ENCODE peak calls at places on chromosomes 6 and 20, in four cellular contexts. N, O, Q and E are unnamed samples.

GRCh38 chr6:15416932-15417509 is 171.2 kb downstream of the JARID2 start:
- DNase-seq in O (no peak), Q (no peak), N (no peak), E (no peak)

GRCh38 chr6:56959938-56960337 is 5.0 kb downstream of the BEND6 start:
- DNase-seq in Q (no peak), O (no peak), N (no peak), E (no peak)

GRCh38 chr6:140711019-140711613 is 1336.7 kb upstream of the CITED2 start:
- DNase-seq in N (no peak), Q (no peak), O (no peak), E (no peak)

GRCh38 chr6:104809116-104809515 is 50.6 kb downstream of the HACE1 start:
- DNase-seq in N (no peak), O (no peak), Q (no peak), E (no peak)

GRCh38 chr6:119351005-119351394 is 1.4 kb upstream of the MAN1A1 start:
- DNase-seq in Q (peak), O (no peak), N (peak), E (no peak)

GRCh38 chr6:111242452-111242851 is 155.1 kb downstream of the SLC16A10 start:
- DNase-seq in N (no peak), Q (no peak), O (no peak), E (no peak)

GRCh38 chr6:11514672-11515071 is 22.9 kb upstream of the TMEM170B start:
- DNase-seq in Q (no peak), N (no peak), O (no peak), E (no peak)

GRCh38 chr6:112640895-112641294 is 293.8 kb downstream of the RFPL4B start:
- DNase-seq in N (no peak), O (no peak), Q (peak), E (no peak)

GRCh38 chr6:158999154-158999668 is 791 bp downstream of the RSPH3 start:
- DNase-seq in Q (no peak), O (no peak), N (peak), E (no peak)

GRCh38 chr20:24825591-24825990 is 123.5 kb upstream of the CST7 start:
- DNase-seq in O (no peak), N (no peak), Q (no peak), E (no peak)

GRCh38 chr6:121356575-121356974 is 22.3 kb upstream of the TBC1D32 start:
- DNase-seq in O (no peak), Q (no peak), N (no peak), E (no peak)

GRCh38 chr6:7240351-7240750 is 72.6 kb downstream of the SSR1 start:
- DNase-seq in N (no peak), O (no peak), Q (no peak), E (no peak)

GRCh38 chr6:161439093-161439492 is 165.2 kb upstream of the AGPAT4 start:
- DNase-seq in N (peak), O (no peak), Q (no peak), E (no peak)

GRCh38 chr6:75484535-75484934 is 9.1 kb downstream of the FILIP1 start:
- DNase-seq in N (no peak), O (no peak), Q (no peak), E (no peak)

GRCh38 chr6:35907750-35908149 is 13.1 kb downstream of the SRPK1 start:
- DNase-seq in N (no peak), O (no peak), Q (no peak), E (no peak)

GRCh38 chr6:167306401-167306998 is 15.4 kb downstream of the UNC93A start:
- DNase-seq in Q (no peak), O (no peak), N (peak), E (no peak)

GRCh38 chr6:150078788-150079187 is 9.9 kb upstream of the ULBP3 start:
- DNase-seq in O (no peak), Q (no peak), N (peak), E (no peak)

GRCh38 chr20:12928358-12928754 is 80.4 kb upstream of the SPTLC3 start:
- DNase-seq in Q (no peak), N (no peak), O (no peak), E (no peak)

GRCh38 chr6:64896939-64897338 is 810.1 kb downstream of the EYS start:
- DNase-seq in O (no peak), N (no peak), Q (no peak), E (no peak)

GRCh38 chr6:17836298-17836697 is 129.6 kb upstream of the NUP153 start:
- DNase-seq in Q (no peak), N (no peak), O (no peak), E (no peak)

GRCh38 chr6:70175770-70176169 is 127.1 kb downstream of the COL9A1 start:
- DNase-seq in N (no peak), O (no peak), Q (no peak), E (no peak)

DNA sequence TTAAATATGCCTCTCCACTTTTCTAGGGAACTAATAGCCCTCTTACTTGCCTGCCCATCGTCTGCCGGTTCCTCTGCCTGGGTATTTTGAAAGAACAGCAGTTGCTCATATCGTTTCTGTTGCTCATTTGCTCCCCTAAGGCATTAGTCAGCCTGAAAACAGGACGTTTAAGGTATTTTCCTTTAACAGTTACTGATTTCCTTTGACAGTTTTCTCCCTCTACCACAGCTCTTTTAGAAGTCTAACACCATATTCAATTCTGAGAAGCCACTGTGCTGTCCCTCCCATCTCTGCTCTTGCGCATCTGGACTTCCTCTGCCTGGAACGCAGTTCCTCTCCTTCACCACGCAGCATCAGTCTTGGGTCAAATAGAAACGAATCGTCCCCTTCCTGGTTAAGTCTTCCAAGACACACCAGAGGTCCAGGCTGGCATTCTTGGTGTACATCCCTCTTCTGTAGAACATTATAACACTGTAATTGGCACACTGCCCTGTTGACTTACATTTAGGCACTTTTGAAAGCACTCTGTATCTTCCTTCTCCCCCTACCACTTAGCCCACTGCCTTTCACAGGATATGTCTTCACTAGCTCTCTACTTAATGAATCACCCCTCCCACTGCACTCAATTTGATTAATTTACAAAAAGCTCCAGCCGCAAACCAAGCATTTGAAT is 141.0 kb upstream of the CARMIL1 start:
- DNase-seq in O (peak), Q (peak), N (peak), E (peak)
- TF ChIP-seq CTCF in O (peak), Q (peak), N (peak), E (no peak)

GRCh38 chr6:142821860-142822259 is 123.1 kb downstream of the HIVEP2 start:
- DNase-seq in Q (no peak), O (no peak), N (no peak), E (no peak)

GRCh38 chr6:142822383-142822782 is 122.6 kb downstream of the HIVEP2 start:
- DNase-seq in Q (no peak), O (no peak), N (no peak), E (no peak)

GRCh38 chr6:142823579-142823902 is 121.4 kb downstream of the HIVEP2 start:
- DNase-seq in Q (no peak), N (no peak), O (no peak), E (no peak)

GRCh38 chr6:142824491-142824890 is 120.5 kb downstream of the HIVEP2 start:
- DNase-seq in O (no peak), Q (no peak), N (no peak), E (no peak)

GRCh38 chr6:142822882-142823578 is 121.9 kb downstream of the HIVEP2 start:
- DNase-seq in Q (peak), O (no peak), N (no peak), E (no peak)
- TF ChIP-seq CTCF in Q (peak), O (no peak), N (peak), E (no peak)

DNA sequence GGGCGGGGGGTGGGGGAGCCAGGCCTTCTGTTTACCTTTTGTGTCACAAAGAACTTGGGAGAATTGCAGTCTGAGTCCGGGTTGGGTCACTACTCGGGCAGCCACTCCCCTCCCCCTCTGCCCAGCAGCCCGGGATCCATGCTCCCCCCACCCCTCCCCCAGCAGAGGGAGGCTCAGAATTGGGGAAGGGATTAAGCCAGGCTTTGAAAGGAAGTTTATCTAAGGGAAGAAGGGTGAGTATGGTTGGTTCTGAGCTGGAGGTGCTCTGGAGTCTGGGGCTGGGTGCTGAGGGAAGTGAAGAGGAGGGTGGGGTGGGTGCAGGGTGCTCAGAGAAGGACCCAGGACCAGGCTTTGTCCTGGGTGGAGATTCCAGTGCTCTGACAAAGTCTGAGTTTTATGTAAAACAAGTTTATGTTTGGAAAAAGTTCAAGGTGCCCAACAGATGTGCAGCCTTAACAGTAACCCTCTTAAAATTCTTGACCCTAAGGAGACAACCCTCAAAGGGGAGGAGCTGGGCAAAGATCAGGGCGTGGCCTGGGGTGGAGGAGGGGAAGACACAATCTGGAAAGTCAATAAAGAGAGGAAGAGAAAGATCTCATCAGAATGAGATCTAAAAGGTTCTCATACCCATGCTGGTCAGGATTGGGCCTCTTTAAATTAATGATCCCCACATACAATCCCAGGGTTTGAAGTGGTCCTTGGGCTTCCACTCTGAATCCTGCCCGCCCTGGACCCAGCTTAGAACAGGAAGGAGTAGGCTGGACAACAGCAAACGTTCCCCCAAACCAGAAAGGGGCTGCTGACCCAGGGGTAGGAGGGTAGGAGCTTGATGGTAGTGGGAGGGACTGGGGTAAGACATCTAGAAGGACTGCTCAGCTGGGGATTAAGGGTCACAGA is 32.8 kb downstream of the FOXP4 start:
- DNase-seq in N (peak), Q (peak), O (no peak), E (no peak)
- TF ChIP-seq CTCF in N (no peak), Q (no peak), O (no peak), E (no peak)

GRCh38 chr20:63542696-63543095 is 4.9 kb downstream of the SRMS start:
- DNase-seq in N (no peak), O (no peak), Q (no peak), E (no peak)
- TF ChIP-seq CTCF in N (no peak), O (no peak), Q (no peak), E (no peak)